ENCODE peak calls at places on chromosomes 12 and 14, in five cellular contexts. O is GM23338, S is cardiac muscle cell, A is astrocyte, M is stomach. X is an unnamed sample.

GRCh38 chr12:104751024-104751570 is 207.0 kb downstream of the SLC41A2 start:
- DNase-seq in O (no peak), S (no peak), A (no peak), M (no peak), X (no peak)

GRCh38 chr14:29925736-29926135 is 1.9 kb downstream of the PRKD1 start:
- DNase-seq in O (no peak), S (no peak), A (peak; percentile 51), M (no peak), X (no peak)

GRCh38 chr14:55412686-55413085 is 1.1 kb upstream of the ATG14 start:
- DNase-seq in O (no peak), S (no peak), A (peak; percentile 29), M (no peak), X (no peak)

GRCh38 chr12:24728366-24728765 is 220.5 kb downstream of the BCAT1 start:
- DNase-seq in O (peak; percentile 50), S (peak; percentile 22), A (no peak), M (no peak), X (no peak)

GRCh38 chr14:23040100-23040499 is 1.9 kb upstream of the PSMB11 start:
- DNase-seq in O (no peak), S (no peak), A (no peak), M (no peak), X (no peak)

GRCh38 chr12:42084522-42084921 is 60.2 kb downstream of the GXYLT1 start:
- DNase-seq in O (no peak), S (no peak), A (no peak), M (no peak), X (no peak)

GRCh38 chr12:6116481-6117021 is 7.9 kb downstream of the VWF start:
- DNase-seq in O (no peak), S (no peak), A (peak; percentile 93), M (no peak), X (no peak)

GRCh38 chr12:114701104-114701414 is 17.1 kb upstream of the TBX3 start:
- DNase-seq in O (no peak), S (no peak), A (no peak), M (no peak), X (no peak)

GRCh38 chr14:34722723-34723545 is 8.5 kb upstream of the CFL2 start:
- DNase-seq in O (peak; percentile 69), S (peak; percentile 52), A (no peak), M (peak; percentile 32), X (no peak)

GRCh38 chr14:50099335-50099734 is 17.0 kb downstream of the VCPKMT start:
- DNase-seq in O (no peak), S (no peak), A (peak; percentile 16), M (no peak), X (no peak)

GRCh38 chr12:105083551-105084105 is 630 bp downstream of the ALDH1L2 start:
- DNase-seq in O (peak; percentile 37), S (peak; percentile 19), A (peak; percentile 63), M (peak; percentile 58), X (peak; percentile 81)

GRCh38 chr14:95162641-95163040 is 5.3 kb upstream of the DICER1 start:
- DNase-seq in O (no peak), S (no peak), A (no peak), M (no peak), X (no peak)

GRCh38 chr14:88422036-88422435 is 36.6 kb downstream of the SPATA7 start:
- DNase-seq in O (no peak), S (peak; percentile 4), A (no peak), M (no peak), X (no peak)

GRCh38 chr14:58772061-58772604 is 134.4 kb downstream of the DACT1 start:
- DNase-seq in O (no peak), S (no peak), A (no peak), M (no peak), X (no peak)

GRCh38 chr12:66859751-66860440 is 181.0 kb upstream of the GRIP1 start:
- DNase-seq in O (no peak), S (no peak), A (no peak), M (no peak), X (no peak)

GRCh38 chr14:102316746-102317563 is 2.6 kb upstream of the ZNF839 start:
- DNase-seq in O (peak; percentile 96), S (peak; percentile 90), A (peak; percentile 83), M (peak; percentile 97), X (peak; percentile 96)

GRCh38 chr12:132520421-132521199 is 30.7 kb downstream of the FBRSL1 start:
- DNase-seq in O (no peak), S (no peak), A (no peak), M (no peak), X (no peak)

GRCh38 chr14:55973285-55973800 is 144.9 kb upstream of the PELI2 start:
- DNase-seq in O (no peak), S (no peak), A (no peak), M (no peak), X (no peak)

GRCh38 chr12:125852116-125852515 is 786.9 kb downstream of the AACS start:
- DNase-seq in O (no peak), S (no peak), A (no peak), M (no peak), X (no peak)

GRCh38 chr12:92049403-92049802 is 96.2 kb downstream of the BTG1 start:
- DNase-seq in O (no peak), S (no peak), A (no peak), M (no peak), X (no peak)

GRCh38 chr14:52514046-52514811 is 38.1 kb downstream of the TXNDC16 start:
- DNase-seq in O (no peak), S (no peak), A (no peak), M (no peak), X (no peak)

GRCh38 chr12:123056709-123057108 is 76.2 kb downstream of the ARL6IP4 start:
- DNase-seq in O (no peak), S (no peak), A (no peak), M (no peak), X (no peak)

GRCh38 chr14:102777711-102778615 is 714 bp downstream of the TRAF3 start:
- DNase-seq in O (peak; percentile 33), S (peak; percentile 36), A (peak; percentile 47), M (no peak), X (no peak)

GRCh38 chr14:47278233-47278842 is 397.1 kb downstream of the MDGA2 start:
- DNase-seq in O (peak; percentile 80), S (peak; percentile 77), A (peak; percentile 8), M (peak; percentile 43), X (no peak)

GRCh38 chr12:102356690-102357089 is 123.7 kb downstream of the IGF1 start:
- DNase-seq in O (no peak), S (no peak), A (no peak), M (no peak), X (no peak)

GRCh38 chr14:99522025-99522401 is 40.8 kb downstream of the CCNK start:
- DNase-seq in O (no peak), S (no peak), A (no peak), M (no peak), X (no peak)

GRCh38 chr12:84874125-84874824 is 38.3 kb downstream of the SLC6A15 start:
- DNase-seq in O (peak; percentile 82), S (peak; percentile 77), A (peak; percentile 21), M (no peak), X (no peak)

GRCh38 chr12:18281941-18282340 is 20.6 kb downstream of the PIK3C2G start:
- DNase-seq in O (no peak), S (no peak), A (peak; percentile 51), M (no peak), X (no peak)

GRCh38 chr14:97697772-97698171 is 900.6 kb downstream of the VRK1 start:
- DNase-seq in O (no peak), S (no peak), A (no peak), M (no peak), X (no peak)
- TF ChIP-seq CTCF in O (no peak), S (no peak), A (no peak), M (no peak), X (no peak)

DNA sequence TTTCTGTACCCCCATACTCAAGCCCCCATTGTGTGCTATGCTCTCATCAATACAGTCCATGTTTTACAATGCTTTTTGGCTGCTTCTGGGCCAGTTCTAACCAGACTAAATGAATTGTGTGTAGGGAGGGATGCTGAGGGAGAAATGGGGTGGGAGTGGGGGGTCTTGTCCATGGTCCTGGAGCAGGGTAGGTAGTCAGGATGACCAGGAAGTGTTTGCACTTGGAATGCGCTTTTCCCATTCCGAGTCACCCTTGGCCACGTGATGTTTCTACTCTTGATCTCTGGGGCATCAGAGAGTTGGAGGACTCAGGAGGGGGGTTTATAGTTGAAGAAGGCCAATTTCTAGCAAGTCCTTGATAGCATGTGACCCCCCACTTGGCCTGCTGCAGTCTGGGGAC is 1.2 kb upstream of the SMIM41 start:
- DNase-seq in O (peak; percentile 22), S (no peak), A (no peak), M (no peak), X (no peak)
- H3K36me3 ChIP-seq in O (peaks cover 6% of the 10 kb centered on the region), S (peaks cover 3% of the 10 kb centered on the region), A (peaks cover 23% of the 10 kb centered on the region), M (peaks cover 68% of the 10 kb centered on the region), X (peaks cover 50% of the 10 kb centered on the region)

DNA sequence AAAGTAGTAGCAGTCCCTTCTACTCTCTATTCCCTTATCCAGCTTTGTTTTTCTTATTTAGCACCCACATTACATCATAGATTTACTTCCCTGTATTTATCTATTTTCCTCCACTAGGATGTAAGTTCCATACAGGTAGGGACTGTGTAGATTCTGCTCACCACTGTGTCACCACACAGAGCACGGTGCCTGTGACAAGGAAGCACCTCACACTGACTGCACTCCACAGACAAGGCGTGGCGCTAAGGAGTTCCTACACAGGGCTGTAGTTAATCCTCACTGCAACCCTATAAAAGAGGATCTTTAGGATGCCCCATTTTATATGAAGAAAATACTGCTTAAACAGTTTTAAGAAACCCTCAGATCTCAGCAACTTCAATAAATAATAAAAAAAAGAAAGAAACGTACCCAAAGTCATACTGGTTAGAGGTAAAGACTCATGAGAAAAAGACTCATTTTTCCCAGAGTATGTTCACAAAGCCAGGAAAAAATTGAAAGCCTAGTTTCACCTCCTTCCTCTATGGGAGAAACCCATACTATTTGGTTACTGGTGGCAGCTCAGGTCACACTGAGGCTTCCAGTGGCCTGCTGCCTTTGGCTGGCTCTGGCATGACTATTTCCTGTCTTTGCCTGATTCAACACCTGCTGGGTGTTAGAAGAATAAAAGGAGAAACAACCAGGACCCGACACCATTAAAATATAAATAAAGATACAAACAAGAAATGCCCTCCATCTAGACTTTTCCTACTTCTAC is 36.9 kb downstream of the RAD9B start:
- DNase-seq in O (no peak), S (no peak), A (no peak), M (peak; percentile 45), X (no peak)
- H3K4me1 ChIP-seq in O (no peaks in the 10 kb centered on the region), S (peaks cover 74% of the 10 kb centered on the region), A (peaks cover 9% of the 10 kb centered on the region), M (peaks cover 60% of the 10 kb centered on the region), X (peaks cover 61% of the 10 kb centered on the region)

GRCh38 chr12:52004042-52004648 is 2.6 kb upstream of the TAMALIN start:
- DNase-seq in O (peak; percentile 90), S (peak; percentile 68), A (peak; percentile 20), M (peak; percentile 68), X (peak; percentile 65)
- TF ChIP-seq CTCF in O (peak; percentile 94), S (peak; percentile 74), A (peak; percentile 46), M (peak; percentile 64), X (peak; percentile 46)

GRCh38 chr12:53004582-53004981 is 1.7 kb upstream of the EIF4B start:
- DNase-seq in O (peak; percentile 49), S (peak; percentile 17), A (no peak), M (no peak), X (no peak)

GRCh38 chr12:53006810-53007742 is 820 bp downstream of the EIF4B start:
- DNase-seq in O (peak; percentile 89), S (peak; percentile 87), A (peak; percentile 36), M (peak; percentile 75), X (peak; percentile 63)

GRCh38 chr12:53005215-53005985 is 856 bp upstream of the EIF4B start:
- DNase-seq in O (peak; percentile 34), S (no peak), A (no peak), M (no peak), X (peak; percentile 32)

GRCh38 chr12:53004178-53004577 is 2.1 kb upstream of the EIF4B start:
- DNase-seq in O (peak; percentile 65), S (no peak), A (no peak), M (no peak), X (no peak)

GRCh38 chr12:53005986-53006809 is at the start of gene EIF4B:
- DNase-seq in O (peak; percentile 100), S (peak; percentile 100), A (peak; percentile 99), M (peak; percentile 100), X (peak; percentile 100)
- H3K36me3 ChIP-seq in O (peaks cover 17% of the 10 kb centered on the region), S (no peaks in the 10 kb centered on the region), A (peaks cover 3% of the 10 kb centered on the region), M (peaks cover 13% of the 10 kb centered on the region), X (no peaks in the 10 kb centered on the region)